ENCODE peak calls at places on chromosomes 3 and 15, in seven cellular contexts. Y is fibroblast of the aortic adventitia, A is Peyer's patch, W is skeletal muscle cell, O is dorsolateral prefrontal cortex, S is lower lobe of right lung, I is RWPE2. T is an unnamed sample.

GRCh38 chr3:178397836-178398235 is 138.4 kb upstream of the KCNMB2 start:
- DNase-seq in Y (peak; percentile 49), A (no peak), W (no peak), O (no peak), S (no peak), I (no peak), T (no peak)

GRCh38 chr3:40078590-40078989 is 230.9 kb upstream of the EIF1B start:
- DNase-seq in Y (peak; percentile 17), A (no peak), W (no peak), O (no peak), S (no peak), I (no peak), T (no peak)

GRCh38 chr15:77571181-77571580 is 61.5 kb downstream of the LINGO1 start:
- DNase-seq in Y (no peak), A (no peak), W (no peak), O (no peak), S (no peak), I (no peak), T (no peak)

GRCh38 chr3:131007782-131008181 is 18.8 kb downstream of the ASTE1 start:
- DNase-seq in Y (no peak), A (no peak), W (no peak), O (no peak), S (no peak), I (no peak), T (no peak)

GRCh38 chr3:95629802-95630201 is 1184.6 kb upstream of the EPHA6 start:
- DNase-seq in Y (no peak), A (no peak), W (no peak), O (no peak), S (no peak), I (no peak), T (no peak)

GRCh38 chr3:73687081-73688004 is 62.6 kb upstream of the PDZRN3 start:
- DNase-seq in Y (peak; percentile 28), A (no peak), W (no peak), O (no peak), S (no peak), I (no peak), T (no peak)

GRCh38 chr3:120795017-120795648 is 52.6 kb downstream of the GTF2E1 start:
- DNase-seq in Y (peak; percentile 87), A (peak; percentile 84), W (peak; percentile 51), O (peak; percentile 74), S (peak; percentile 83), I (no peak), T (peak; percentile 72)

GRCh38 chr3:10806001-10806400 is 10.0 kb upstream of the SLC6A11 start:
- DNase-seq in Y (no peak), A (no peak), W (no peak), O (no peak), S (no peak), I (no peak), T (no peak)

GRCh38 chr3:151918253-151919029 is 45.0 kb downstream of the SUCNR1 start:
- DNase-seq in Y (peak; percentile 90), A (no peak), W (no peak), O (no peak), S (no peak), I (no peak), T (no peak)

GRCh38 chr3:48194446-48195071 is 6.3 kb upstream of the CDC25A start:
- DNase-seq in Y (peak; percentile 73), A (peak; percentile 60), W (no peak), O (peak; percentile 57), S (peak; percentile 59), I (peak; percentile 52), T (peak; percentile 73)

GRCh38 chr3:187667526-187667925 is 2.7 kb downstream of the SST start:
- DNase-seq in Y (no peak), A (no peak), W (no peak), O (no peak), S (no peak), I (no peak), T (no peak)

GRCh38 chr3:187673012-187673411 is 2.8 kb upstream of the SST start:
- DNase-seq in Y (no peak), A (no peak), W (no peak), O (no peak), S (no peak), I (no peak), T (no peak)

GRCh38 chr3:187665764-187666402 is 4.3 kb downstream of the SST start:
- DNase-seq in Y (no peak), A (no peak), W (no peak), O (no peak), S (no peak), I (no peak), T (no peak)

GRCh38 chr3:187665010-187665409 is 5.2 kb downstream of the SST start:
- DNase-seq in Y (no peak), A (no peak), W (no peak), O (no peak), S (no peak), I (no peak), T (no peak)

GRCh38 chr3:187669675-187670504 is at the start of gene SST:
- DNase-seq in Y (peak; percentile 56), A (no peak), W (peak; percentile 4), O (no peak), S (peak; percentile 47), I (no peak), T (peak; percentile 47)
- H3K4me3 ChIP-seq in Y (no peak within 1 kb of the TSS), A (no peak within 1 kb of the TSS), W (no peak within 1 kb of the TSS), O (peak within 1 kb of the TSS; percentile 28), S (no peak within 1 kb of the TSS), I (no peak within 1 kb of the TSS), T (no peak within 1 kb of the TSS)

DNA sequence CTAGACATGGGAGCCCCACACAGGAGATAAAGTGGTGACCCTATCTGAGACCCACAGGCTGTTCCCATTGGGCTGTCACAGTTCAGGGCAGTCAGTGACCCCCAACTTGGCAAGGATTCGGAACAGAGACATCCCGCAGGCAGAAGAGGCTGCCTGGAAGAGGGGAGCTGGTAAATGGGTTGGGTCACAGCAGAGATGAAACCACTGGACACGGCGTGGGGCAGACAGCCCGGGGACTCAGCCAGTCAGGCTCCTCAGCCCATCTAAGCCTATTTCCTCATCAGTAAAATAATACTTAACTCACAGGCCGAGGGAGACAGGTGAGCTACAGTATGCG is 1.8 kb downstream of the CLN6 start:
- DNase-seq in Y (no peak), A (no peak), W (no peak), O (no peak), S (no peak), I (peak; percentile 35), T (no peak)
- H3K4me3 ChIP-seq in Y (peak overlapping the region; percentile 80), A (no peak overlapping the region), W (peak overlapping the region; percentile 87), O (no peak overlapping the region), S (peak overlapping the region; percentile 96), I (peak overlapping the region; percentile 80), T (no peak overlapping the region)

DNA sequence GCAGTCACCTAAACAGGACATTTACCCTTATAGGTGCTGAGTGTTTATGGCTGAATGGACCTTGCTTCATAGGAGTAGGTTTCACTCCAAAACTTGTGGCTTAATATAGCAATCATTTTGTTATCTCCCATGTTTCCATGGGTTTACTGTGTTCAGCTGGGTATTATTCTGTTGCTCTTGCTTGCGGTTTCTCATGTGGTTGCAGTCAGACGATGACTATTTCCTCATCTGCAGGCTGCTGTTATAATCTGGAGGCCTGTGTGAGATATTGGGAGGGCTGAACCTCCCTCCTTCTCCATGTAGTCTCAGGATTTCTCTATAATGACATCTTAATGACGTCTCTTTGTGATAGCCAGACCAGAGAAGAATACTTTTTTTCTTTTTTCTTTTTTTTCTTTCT is 98.1 kb downstream of the ZPLD1 start:
- DNase-seq in Y (peak; percentile 28), A (no peak), W (no peak), O (no peak), S (no peak), I (no peak), T (no peak)
- H3K4me3 ChIP-seq in Y (no peak overlapping the region), A (no peak overlapping the region), W (no peak overlapping the region), O (no peak overlapping the region), S (no peak overlapping the region), I (no peak overlapping the region), T (no peak overlapping the region)

GRCh38 chr3:16288664-16289063 is 23.7 kb downstream of the OXNAD1 start:
- DNase-seq in Y (no peak), A (no peak), W (no peak), O (no peak), S (no peak), I (no peak), T (no peak)
- H3K4me3 ChIP-seq in Y (no peak overlapping the region), A (no peak overlapping the region), W (no peak overlapping the region), O (no peak overlapping the region), S (peak overlapping the region; percentile 33), I (no peak overlapping the region), T (no peak overlapping the region)

DNA sequence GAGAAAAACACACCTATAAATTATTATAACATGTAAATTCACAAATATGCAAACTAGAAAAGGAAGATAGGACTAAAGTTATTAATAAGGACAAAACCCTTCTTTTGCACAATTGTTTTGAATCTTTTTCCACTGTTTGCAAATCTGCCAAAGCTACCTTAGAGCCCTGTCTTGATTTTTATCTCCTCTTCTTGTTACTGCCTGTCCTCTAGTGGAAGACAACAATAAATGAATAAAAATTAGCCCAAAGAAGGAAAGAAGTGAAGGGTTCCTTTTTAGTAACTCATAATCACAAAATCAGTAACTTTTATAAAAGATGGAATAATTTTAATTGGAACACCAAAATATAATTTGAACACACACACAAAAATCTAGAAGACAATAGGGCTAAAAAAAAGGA is 2.7 kb downstream of the CD200R1 start:
- DNase-seq in Y (no peak), A (no peak), W (no peak), O (no peak), S (no peak), I (no peak), T (no peak)
- H3K4me3 ChIP-seq in Y (no peak overlapping the region), A (no peak overlapping the region), W (no peak overlapping the region), O (no peak overlapping the region), S (no peak overlapping the region), I (no peak overlapping the region), T (no peak overlapping the region)

DNA sequence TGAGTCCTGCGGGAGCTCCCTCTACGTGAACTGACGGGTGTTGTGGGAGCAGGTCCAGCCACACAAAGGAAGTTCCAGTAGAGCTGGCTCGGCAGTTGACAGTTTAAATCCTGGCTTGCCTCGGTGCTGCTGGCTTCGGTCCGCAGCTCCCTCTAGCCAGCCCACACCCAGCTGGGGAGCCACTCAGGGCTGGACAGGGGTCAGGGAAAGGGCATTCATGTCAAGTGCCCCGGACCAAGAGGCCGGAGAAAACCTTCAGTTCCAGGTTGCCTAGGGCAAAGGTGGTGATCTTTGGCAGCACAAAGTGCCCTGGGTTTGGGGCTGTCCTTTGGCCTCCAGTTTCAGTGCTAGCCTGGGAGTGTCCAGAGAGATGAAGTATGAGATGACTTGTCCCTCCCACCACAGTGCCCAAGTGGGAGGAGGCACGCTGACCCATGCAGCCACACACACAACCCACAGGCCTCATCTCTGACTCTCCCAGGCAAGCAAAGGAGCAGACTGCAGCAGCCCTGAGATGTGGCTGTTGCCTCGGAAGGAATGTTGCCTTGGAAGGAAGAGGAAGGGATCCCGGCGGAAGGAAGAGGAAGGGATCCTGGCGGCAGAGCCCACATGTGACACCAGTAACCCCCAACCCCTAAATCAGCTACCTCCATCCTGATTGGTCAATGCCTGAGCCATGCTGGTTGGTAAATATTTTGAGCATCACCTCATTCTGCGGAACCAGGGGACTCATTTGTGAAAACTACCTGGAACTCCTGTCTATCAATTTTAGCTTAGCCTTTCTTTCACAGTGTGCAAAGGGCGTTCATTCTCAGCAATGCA is 13.9 kb upstream of the ANPEP start:
- DNase-seq in Y (peak; percentile 84), A (no peak), W (no peak), O (no peak), S (peak; percentile 75), I (no peak), T (peak; percentile 52)
- H3K4me3 ChIP-seq in Y (no peak overlapping the region), A (no peak overlapping the region), W (no peak overlapping the region), O (no peak overlapping the region), S (no peak overlapping the region), I (no peak overlapping the region), T (no peak overlapping the region)

T was measured in pancreas.